ENCODE peak calls at places on chromosomes 6 and 20, in seven cellular contexts. N is iris pigment epithelial cell, C is NCI-H510A treated with DMSO at 0.1 percent for 48 hours, D is cardiac fibroblast, U is NCI-H2081, P is HL-60, W is tibial artery. Y is an unnamed sample.

GRCh38 chr6:116737004-116737403 is 28.5 kb downstream of the FAM162B start:
- DNase-seq in C (no peak), D (no peak), N (no peak), U (no peak), W (no peak), P (no peak), Y (no peak)

GRCh38 chr6:20826378-20826777 is 292.1 kb downstream of the CDKAL1 start:
- DNase-seq in C (no peak), W (no peak), U (no peak), D (peak), N (peak), P (no peak), Y (no peak)

GRCh38 chr6:131282417-131282816 is 147.2 kb downstream of the AKAP7 start:
- DNase-seq in C (no peak), N (no peak), D (no peak), U (no peak), W (no peak), P (no peak), Y (no peak)

GRCh38 chr6:123636771-123637170 is at the start of gene TRDN:
- DNase-seq in D (no peak), N (no peak), P (no peak), W (no peak), U (no peak), C (no peak), Y (no peak)

GRCh38 chr20:19758888-19759331 is 852 bp downstream of the RIN2 start:
- DNase-seq in P (no peak), C (no peak), W (peak), U (no peak), N (peak), D (peak), Y (no peak)

GRCh38 chr20:4158466-4159050 is 143.2 kb upstream of the RNF24 start:
- DNase-seq in W (no peak), C (no peak), D (no peak), P (no peak), U (no peak), N (no peak), Y (no peak)

GRCh38 chr20:38001173-38001875 is 31.9 kb downstream of the TTI1 start:
- DNase-seq in P (no peak), C (no peak), U (no peak), D (peak), N (peak), W (no peak), Y (no peak)

GRCh38 chr6:29528300-29528931 is 31.1 kb downstream of the UBD start:
- DNase-seq in W (no peak), P (no peak), C (no peak), N (no peak), D (no peak), U (no peak), Y (no peak)

GRCh38 chr6:33425668-33426577 is 6.1 kb downstream of the SYNGAP1 start:
- DNase-seq in C (peak), D (peak), W (peak), P (peak), U (peak), N (peak), Y (peak)

GRCh38 chr6:34423254-34423653 is 2.6 kb downstream of the RPS10 start:
- DNase-seq in D (no peak), W (no peak), N (peak), C (no peak), P (no peak), U (no peak), Y (no peak)

Y was measured in effector CD4-positive, alpha-beta T cell.